ENCODE peak calls at places on chromosomes 3 and 15, in seven cellular contexts. O, B, R, H, V, X and J are unnamed samples.
A peak's percentile ranks its signal among the peaks of the same experiment; 100 is the strongest.

GRCh38 chr15:77602800-77603199 is 29.9 kb downstream of the LINGO1 start:
- DNase-seq in X (no peak), V (no peak), H (no peak), B (no peak), O (no peak), R (no peak), J (no peak)

GRCh38 chr15:70186152-70186551 is 88.4 kb upstream of the TLE3 start:
- DNase-seq in H (no peak), X (no peak), V (no peak), O (no peak), B (no peak), R (no peak), J (no peak)

GRCh38 chr15:93997071-93997658 is 234.2 kb upstream of the MCTP2 start:
- DNase-seq in V (peak; percentile 4), H (no peak), B (no peak), R (no peak), X (no peak), O (no peak), J (no peak)

GRCh38 chr15:91887321-91887720 is 33.8 kb downstream of the SLCO3A1 start:
- DNase-seq in V (no peak), R (no peak), X (peak; percentile 81), B (no peak), O (no peak), H (no peak), J (no peak)

GRCh38 chr3:120673116-120673515 is 8.9 kb downstream of the HGD start:
- DNase-seq in H (no peak), R (no peak), V (no peak), B (no peak), O (no peak), X (no peak), J (no peak)

GRCh38 chr3:181313379-181313778 is 323.8 kb upstream of the DNAJC19 start:
- DNase-seq in X (no peak), R (no peak), B (no peak), V (no peak), O (no peak), H (no peak), J (no peak)

GRCh38 chr15:58498821-58499580 is 67.2 kb downstream of the LIPC start:
- DNase-seq in X (no peak), B (no peak), O (no peak), H (peak; percentile 67), V (peak; percentile 98), R (no peak), J (no peak)

GRCh38 chr3:71478568-71478967 is 105.0 kb downstream of the FOXP1 start:
- DNase-seq in R (peak; percentile 22), B (no peak), X (no peak), H (peak; percentile 48), O (no peak), V (peak; percentile 26), J (no peak)

GRCh38 chr3:171049831-171050444 is 23.4 kb upstream of the SLC2A2 start:
- DNase-seq in B (peak; percentile 9), V (peak; percentile 61), O (peak; percentile 9), R (peak; percentile 20), X (peak; percentile 26), H (peak; percentile 50), J (peak; percentile 19)

GRCh38 chr15:27219636-27220035 is 248.7 kb downstream of the GABRG3 start:
- DNase-seq in O (no peak), X (no peak), R (no peak), H (no peak), B (no peak), V (no peak), J (no peak)

GRCh38 chr3:125310623-125311076 is 64.5 kb downstream of the ZNF148 start:
- DNase-seq in H (no peak), B (peak; percentile 47), V (no peak), X (peak; percentile 4), O (peak; percentile 13), R (peak; percentile 22), J (no peak)

GRCh38 chr3:50876947-50877346 is 202.2 kb downstream of the DOCK3 start:
- DNase-seq in O (no peak), H (no peak), R (no peak), X (no peak), B (no peak), V (no peak), J (no peak)

GRCh38 chr3:170372190-170372879 is 14.8 kb downstream of the SKIL start:
- DNase-seq in R (no peak), H (no peak), O (no peak), X (no peak), V (peak; percentile 32), B (no peak), J (no peak)

GRCh38 chr3:182118081-182118480 is 406.4 kb downstream of the SOX2 start:
- DNase-seq in B (no peak), X (no peak), O (no peak), H (peak; percentile 94), V (no peak), R (no peak), J (no peak)

GRCh38 chr3:48661501-48662139 is 1.1 kb downstream of the CELSR3 start:
- DNase-seq in X (peak; percentile 81), V (peak; percentile 41), O (peak; percentile 68), B (peak; percentile 79), H (peak; percentile 43), R (peak; percentile 72), J (peak; percentile 83)

GRCh38 chr3:107432013-107432515 is 54.8 kb downstream of the CCDC54 start:
- DNase-seq in O (no peak), B (no peak), V (peak; percentile 10), X (no peak), R (no peak), H (peak; percentile 29), J (no peak)